ENCODE peak calls at places on chromosomes 5 and 9, in nine cellular contexts. One of them, this sample, is unnamed.

GRCh38 chr5:132238901-132239500 is 11.3 kb upstream of the P4HA2 start:
- DNase-seq in IMR-90: no peak
- DNase-seq in cardiac muscle cell: no peak
- DNase-seq in suprapubic skin: peak; percentile 52
- DNase-seq in tibial artery: peak; percentile 43
- DNase-seq in cardiac fibroblast: no peak
- DNase-seq in spleen: peak; percentile 16
- DNase-seq in AG10803: no peak
- DNase-seq in endothelial cell: no peak
- DNase-seq in this sample: no peak

GRCh38 chr9:93133641-93134017 is 422 bp downstream of the NINJ1 start:
- DNase-seq in IMR-90: peak; percentile 94
- DNase-seq in AG10803: peak; percentile 80
- DNase-seq in cardiac muscle cell: peak; percentile 86
- DNase-seq in endothelial cell: peak; percentile 59
- DNase-seq in tibial artery: peak; percentile 93
- DNase-seq in suprapubic skin: no peak
- DNase-seq in spleen: peak; percentile 92
- DNase-seq in cardiac fibroblast: peak; percentile 89
- DNase-seq in this sample: no peak

GRCh38 chr9:109416135-109416706 is 81.9 kb downstream of the PTPN3 start:
- DNase-seq in suprapubic skin: no peak
- DNase-seq in AG10803: no peak
- DNase-seq in cardiac fibroblast: no peak
- DNase-seq in endothelial cell: no peak
- DNase-seq in tibial artery: no peak
- DNase-seq in IMR-90: no peak
- DNase-seq in cardiac muscle cell: no peak
- DNase-seq in spleen: no peak
- DNase-seq in this sample: no peak

GRCh38 chr9:114314256-114314867 is 8.5 kb upstream of the ORM1 start:
- DNase-seq in tibial artery: peak; percentile 16
- DNase-seq in cardiac fibroblast: no peak
- DNase-seq in endothelial cell: no peak
- DNase-seq in spleen: peak; percentile 1
- DNase-seq in IMR-90: no peak
- DNase-seq in AG10803: no peak
- DNase-seq in cardiac muscle cell: no peak
- DNase-seq in suprapubic skin: peak; percentile 11
- DNase-seq in this sample: no peak

GRCh38 chr5:72556351-72557146 is 49.3 kb upstream of the ZNF366 start:
- DNase-seq in cardiac fibroblast: peak; percentile 73
- DNase-seq in AG10803: peak; percentile 67
- DNase-seq in tibial artery: peak; percentile 77
- DNase-seq in IMR-90: peak; percentile 56
- DNase-seq in spleen: peak; percentile 87
- DNase-seq in suprapubic skin: peak; percentile 82
- DNase-seq in endothelial cell: peak; percentile 74
- DNase-seq in cardiac muscle cell: peak; percentile 93
- DNase-seq in this sample: no peak

GRCh38 chr9:135887585-135888050 is 19.7 kb downstream of the CAMSAP1 start:
- DNase-seq in suprapubic skin: peak; percentile 76
- DNase-seq in spleen: peak; percentile 85
- DNase-seq in IMR-90: no peak
- DNase-seq in AG10803: no peak
- DNase-seq in cardiac muscle cell: no peak
- DNase-seq in cardiac fibroblast: no peak
- DNase-seq in tibial artery: no peak
- DNase-seq in endothelial cell: no peak
- DNase-seq in this sample: peak; percentile 40

GRCh38 chr5:137016783-137017324 is 482.3 kb downstream of the SPOCK1 start:
- DNase-seq in spleen: no peak
- DNase-seq in suprapubic skin: no peak
- DNase-seq in AG10803: peak; percentile 3
- DNase-seq in IMR-90: no peak
- DNase-seq in tibial artery: no peak
- DNase-seq in cardiac fibroblast: peak; percentile 9
- DNase-seq in endothelial cell: no peak
- DNase-seq in cardiac muscle cell: no peak
- DNase-seq in this sample: no peak

GRCh38 chr5:18745591-18745987 is 1111.3 kb downstream of the TAF11L14 start:
- DNase-seq in cardiac fibroblast: peak; percentile 1
- DNase-seq in endothelial cell: no peak
- DNase-seq in IMR-90: no peak
- DNase-seq in AG10803: no peak
- DNase-seq in cardiac muscle cell: no peak
- DNase-seq in spleen: peak; percentile 80
- DNase-seq in tibial artery: no peak
- DNase-seq in suprapubic skin: no peak
- DNase-seq in this sample: no peak

GRCh38 chr9:78443946-78444345 is 147.0 kb downstream of the PSAT1 start:
- DNase-seq in IMR-90: no peak
- DNase-seq in spleen: no peak
- DNase-seq in tibial artery: no peak
- DNase-seq in cardiac muscle cell: no peak
- DNase-seq in AG10803: no peak
- DNase-seq in suprapubic skin: no peak
- DNase-seq in endothelial cell: no peak
- DNase-seq in cardiac fibroblast: peak; percentile 55
- DNase-seq in this sample: no peak

GRCh38 chr5:2751592-2752021 is at the start of gene IRX2:
- DNase-seq in endothelial cell: peak; percentile 64
- DNase-seq in IMR-90: peak; percentile 59
- DNase-seq in cardiac fibroblast: peak; percentile 87
- DNase-seq in AG10803: peak; percentile 98
- DNase-seq in cardiac muscle cell: peak; percentile 73
- DNase-seq in suprapubic skin: peak; percentile 95
- DNase-seq in tibial artery: no peak
- DNase-seq in spleen: no peak
- DNase-seq in this sample: no peak

GRCh38 chr9:1354066-1354465 is 303.9 kb downstream of the DMRT2 start:
- DNase-seq in AG10803: no peak
- DNase-seq in cardiac fibroblast: no peak
- DNase-seq in cardiac muscle cell: no peak
- DNase-seq in tibial artery: no peak
- DNase-seq in spleen: no peak
- DNase-seq in endothelial cell: no peak
- DNase-seq in IMR-90: no peak
- DNase-seq in suprapubic skin: no peak
- DNase-seq in this sample: no peak

GRCh38 chr9:37266630-37267029 is 146.3 kb downstream of the ZCCHC7 start:
- DNase-seq in spleen: no peak
- DNase-seq in endothelial cell: no peak
- DNase-seq in cardiac muscle cell: no peak
- DNase-seq in IMR-90: no peak
- DNase-seq in AG10803: no peak
- DNase-seq in suprapubic skin: no peak
- DNase-seq in cardiac fibroblast: no peak
- DNase-seq in tibial artery: no peak
- DNase-seq in this sample: no peak

GRCh38 chr9:37264539-37264938 is 144.2 kb downstream of the ZCCHC7 start:
- DNase-seq in suprapubic skin: no peak
- DNase-seq in cardiac muscle cell: no peak
- DNase-seq in AG10803: no peak
- DNase-seq in endothelial cell: no peak
- DNase-seq in tibial artery: no peak
- DNase-seq in spleen: no peak
- DNase-seq in IMR-90: no peak
- DNase-seq in cardiac fibroblast: no peak
- DNase-seq in this sample: no peak

GRCh38 chr9:37259906-37260305 is 139.5 kb downstream of the ZCCHC7 start:
- DNase-seq in cardiac muscle cell: no peak
- DNase-seq in suprapubic skin: no peak
- DNase-seq in tibial artery: no peak
- DNase-seq in IMR-90: no peak
- DNase-seq in endothelial cell: no peak
- DNase-seq in spleen: no peak
- DNase-seq in cardiac fibroblast: no peak
- DNase-seq in AG10803: no peak
- DNase-seq in this sample: no peak

DNA sequence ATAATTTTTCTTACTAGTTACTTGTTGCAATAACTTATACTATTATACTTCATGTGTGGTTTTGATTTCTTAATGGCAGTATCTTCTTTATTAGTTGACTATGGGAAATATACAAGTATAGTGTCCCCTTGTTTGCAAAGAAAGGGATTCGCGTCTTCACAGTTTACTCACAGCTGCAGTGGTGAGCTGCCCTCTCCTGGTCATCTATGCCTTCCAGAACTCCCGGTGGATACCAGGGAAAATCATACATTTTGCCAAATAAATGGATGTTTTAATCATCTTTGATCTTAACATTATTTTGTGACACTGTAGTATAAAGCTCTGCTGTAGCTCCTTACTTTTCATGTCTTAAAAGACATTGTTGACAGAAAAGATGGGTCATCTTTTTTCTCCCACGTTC is 142.0 kb downstream of the ZCCHC7 start:
- DNase-seq in AG10803: peak; percentile 8
- DNase-seq in spleen: no peak
- DNase-seq in tibial artery: no peak
- DNase-seq in IMR-90: peak; percentile 49
- DNase-seq in cardiac fibroblast: peak; percentile 57
- DNase-seq in endothelial cell: peak; percentile 20
- DNase-seq in suprapubic skin: no peak
- DNase-seq in cardiac muscle cell: peak; percentile 65
- DNase-seq in this sample: no peak
- TF ChIP-seq CTCF in AG10803: peak; percentile 43
- TF ChIP-seq CTCF in spleen: peak; percentile 17
- TF ChIP-seq CTCF in tibial artery: no peak
- TF ChIP-seq CTCF in IMR-90: peak; percentile 57
- TF ChIP-seq CTCF in cardiac fibroblast: peak; percentile 74
- TF ChIP-seq CTCF in endothelial cell: no peak
- TF ChIP-seq CTCF in suprapubic skin: no peak
- TF ChIP-seq CTCF in cardiac muscle cell: peak; percentile 67
- TF ChIP-seq CTCF in this sample: peak; percentile 13

DNA sequence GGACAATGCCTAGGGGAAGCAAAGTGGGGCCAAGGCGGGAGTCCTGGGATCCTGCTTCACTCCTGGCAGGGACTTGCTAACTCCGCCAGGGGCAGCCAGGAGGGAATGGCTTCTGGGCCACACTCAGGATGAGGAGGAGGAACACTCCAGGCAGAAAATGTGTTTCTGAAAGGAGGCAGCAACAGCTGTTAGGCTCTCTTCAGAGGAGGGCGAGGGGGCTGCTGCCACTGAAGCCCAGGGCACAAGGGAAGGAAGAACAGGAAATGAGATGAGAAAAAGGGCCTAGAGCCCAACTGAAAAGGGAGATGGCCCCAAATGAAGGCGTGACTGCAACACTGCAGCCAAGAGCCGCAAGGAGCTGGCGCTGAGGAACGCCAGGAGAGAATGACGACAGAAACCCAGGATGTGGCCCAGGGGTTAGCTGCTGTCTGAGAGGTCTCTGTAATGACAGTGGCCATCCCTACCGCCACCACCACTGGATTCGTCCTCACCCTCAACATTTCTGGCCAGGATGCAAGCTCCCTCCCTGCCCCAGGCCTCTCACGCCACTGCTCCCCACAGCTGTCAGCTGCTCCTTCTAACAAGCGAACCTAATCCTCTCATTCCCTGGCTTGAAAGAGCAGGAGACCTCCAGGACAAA is 15.8 kb downstream of the PSMB7 start:
- DNase-seq in IMR-90: peak; percentile 67
- DNase-seq in AG10803: peak; percentile 75
- DNase-seq in suprapubic skin: no peak
- DNase-seq in cardiac muscle cell: peak; percentile 55
- DNase-seq in tibial artery: peak; percentile 63
- DNase-seq in cardiac fibroblast: peak; percentile 45
- DNase-seq in endothelial cell: no peak
- DNase-seq in spleen: no peak
- DNase-seq in this sample: no peak
- TF ChIP-seq CTCF in IMR-90: peak; percentile 4
- TF ChIP-seq CTCF in AG10803: peak; percentile 32
- TF ChIP-seq CTCF in suprapubic skin: no peak
- TF ChIP-seq CTCF in cardiac muscle cell: peak; percentile 37
- TF ChIP-seq CTCF in tibial artery: no peak
- TF ChIP-seq CTCF in cardiac fibroblast: peak; percentile 36
- TF ChIP-seq CTCF in endothelial cell: no peak
- TF ChIP-seq CTCF in spleen: no peak
- TF ChIP-seq CTCF in this sample: no peak

DNA sequence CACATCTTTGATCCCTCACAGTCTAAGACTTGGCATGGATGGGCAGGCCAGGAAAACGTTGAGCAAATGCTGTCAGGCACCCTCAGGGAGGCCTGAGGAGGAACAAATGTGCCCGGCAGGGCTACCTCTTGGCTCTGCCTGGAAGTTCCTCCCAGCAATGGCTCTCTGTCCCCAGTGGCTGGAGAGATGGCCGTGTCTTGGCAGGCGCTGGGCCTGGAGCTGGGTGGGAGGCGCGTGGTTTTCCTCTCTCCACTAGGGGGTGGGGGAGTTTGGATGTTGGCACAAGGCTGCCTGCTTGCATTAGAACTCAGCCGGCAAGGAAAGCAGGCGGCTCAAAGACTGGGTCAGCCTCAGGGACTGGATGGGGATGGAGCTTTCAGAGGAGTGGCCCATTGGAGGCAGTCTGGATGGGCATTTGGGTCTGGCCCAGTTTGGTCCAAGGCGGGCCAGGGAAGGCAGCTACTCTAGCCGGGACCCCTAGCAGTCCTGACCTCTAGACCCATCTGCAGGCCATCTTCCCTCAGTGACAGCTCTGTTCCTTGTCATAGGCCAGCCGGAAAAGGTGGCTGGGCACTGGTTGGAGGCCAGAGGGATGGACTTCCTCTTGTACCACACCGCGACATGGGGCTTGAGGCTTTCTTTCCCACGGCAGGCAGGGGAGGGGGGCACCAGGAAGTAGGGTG is 68.2 kb upstream of the STC2 start:
- DNase-seq in spleen: no peak
- DNase-seq in cardiac muscle cell: peak; percentile 20
- DNase-seq in endothelial cell: peak; percentile 30
- DNase-seq in cardiac fibroblast: no peak
- DNase-seq in IMR-90: no peak
- DNase-seq in tibial artery: no peak
- DNase-seq in suprapubic skin: no peak
- DNase-seq in AG10803: peak; percentile 11
- DNase-seq in this sample: no peak
- TF ChIP-seq CTCF in spleen: no peak
- TF ChIP-seq CTCF in cardiac muscle cell: peak; percentile 26
- TF ChIP-seq CTCF in endothelial cell: peak; percentile 47
- TF ChIP-seq CTCF in cardiac fibroblast: peak; percentile 17
- TF ChIP-seq CTCF in IMR-90: no peak
- TF ChIP-seq CTCF in tibial artery: no peak
- TF ChIP-seq CTCF in suprapubic skin: no peak
- TF ChIP-seq CTCF in AG10803: peak; percentile 27
- TF ChIP-seq CTCF in this sample: no peak

DNA sequence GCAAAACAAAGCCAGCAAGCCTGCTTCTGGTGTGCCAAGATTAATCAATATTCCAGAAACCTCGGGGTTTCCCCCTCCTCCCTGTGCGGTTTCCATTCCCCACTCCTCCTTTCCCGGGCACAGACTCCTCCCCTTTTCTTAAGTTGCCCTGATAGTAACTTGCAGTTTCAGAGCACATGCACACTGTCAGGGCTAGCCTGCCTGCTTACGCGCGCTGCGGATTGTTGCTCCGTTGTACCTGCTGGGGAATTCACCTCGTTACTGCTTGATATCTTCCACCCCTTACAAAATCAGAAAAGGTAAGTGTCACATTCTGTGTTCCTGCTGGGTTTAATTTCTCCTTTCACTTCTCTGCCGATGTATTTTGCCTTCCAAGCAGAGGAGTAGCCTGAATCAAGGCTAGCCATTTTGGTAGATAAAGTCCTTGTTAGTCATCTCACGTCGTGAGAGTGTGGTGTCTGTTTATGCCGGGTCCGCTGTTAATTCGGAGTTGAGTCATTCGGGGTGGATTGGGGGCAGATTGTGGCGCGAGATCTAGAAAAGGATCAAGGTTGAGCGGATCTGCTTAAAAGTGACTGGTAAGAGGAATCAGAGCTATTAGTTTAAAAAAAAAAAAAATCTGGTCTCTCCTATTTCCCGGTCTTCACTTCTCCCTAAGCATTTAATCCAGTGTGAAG is at the start of gene SLC1A3:
- DNase-seq in AG10803: peak; percentile 64
- DNase-seq in suprapubic skin: peak; percentile 81
- DNase-seq in cardiac fibroblast: peak; percentile 74
- DNase-seq in endothelial cell: peak; percentile 48
- DNase-seq in tibial artery: peak; percentile 75
- DNase-seq in IMR-90: peak; percentile 68
- DNase-seq in cardiac muscle cell: peak; percentile 81
- DNase-seq in spleen: peak; percentile 80
- DNase-seq in this sample: no peak
- TF ChIP-seq CTCF in AG10803: no peak
- TF ChIP-seq CTCF in suprapubic skin: no peak
- TF ChIP-seq CTCF in cardiac fibroblast: no peak
- TF ChIP-seq CTCF in endothelial cell: no peak
- TF ChIP-seq CTCF in tibial artery: no peak
- TF ChIP-seq CTCF in IMR-90: no peak
- TF ChIP-seq CTCF in cardiac muscle cell: no peak
- TF ChIP-seq CTCF in spleen: no peak
- TF ChIP-seq CTCF in this sample: no peak

This sample was measured in CD4-positive, alpha-beta T cell.